ENCODE peak calls at places on chromosomes 12 and 14, in nine cellular contexts. P is pancreas, J is ovary, F is heart left ventricle, K is IMR-90, M is mucosa of descending colon, N is adrenal gland, X is mammary epithelial cell, Y is fibroblast of lung. O is an unnamed sample.
A peak's percentile ranks its signal among the peaks of the same experiment; 100 is the strongest.

GRCh38 chr14:81429028-81429427 is 28.9 kb upstream of the STON2 start:
- DNase-seq in X (no peak), J (no peak), F (no peak), P (no peak), M (no peak), N (no peak), Y (no peak), K (no peak), O (no peak)

GRCh38 chr14:99280852-99281251 is 8.9 kb upstream of the BCL11B start:
- DNase-seq in K (no peak), M (no peak), N (no peak), Y (no peak), X (no peak), P (no peak), J (no peak), F (no peak), O (no peak)

GRCh38 chr14:94056579-94057308 is 24.3 kb downstream of the DDX24 start:
- DNase-seq in J (no peak), P (no peak), K (no peak), M (peak; percentile 45), F (no peak), Y (no peak), X (no peak), N (no peak), O (no peak)

GRCh38 chr12:54217774-54218221 is 29.0 kb upstream of the SMUG1 start:
- DNase-seq in X (no peak), K (no peak), M (peak; percentile 29), J (peak; percentile 55), F (no peak), N (no peak), Y (peak; percentile 41), P (no peak), O (peak; percentile 80)

GRCh38 chr14:68849416-68849815 is 56.5 kb upstream of the ZFP36L1 start:
- DNase-seq in Y (no peak), J (no peak), N (no peak), P (no peak), F (no peak), K (no peak), X (no peak), M (no peak), O (no peak)

GRCh38 chr12:28814246-28814645 is 334.8 kb upstream of the FAR2 start:
- DNase-seq in K (no peak), M (no peak), X (peak; percentile 94), N (no peak), F (no peak), J (no peak), Y (no peak), P (no peak), O (no peak)

GRCh38 chr14:51582437-51582836 is 69.3 kb upstream of the FRMD6 start:
- DNase-seq in F (no peak), M (no peak), J (no peak), N (no peak), P (no peak), X (no peak), K (peak; percentile 31), Y (no peak), O (no peak)

GRCh38 chr12:76670776-76671175 is 93.1 kb upstream of the ZDHHC17 start:
- DNase-seq in F (no peak), M (no peak), Y (peak; percentile 14), N (no peak), K (peak; percentile 80), P (no peak), J (no peak), X (peak; percentile 25), O (no peak)

GRCh38 chr12:34022079-34022830 is at the start of gene ALG10:
- DNase-seq in K (peak; percentile 97), N (peak; percentile 98), F (peak; percentile 97), P (peak; percentile 94), Y (peak; percentile 98), M (peak; percentile 96), J (peak; percentile 95), X (peak; percentile 97), O (peak; percentile 94)

GRCh38 chr14:36835145-36835544 is 173.5 kb downstream of the PAX9 start:
- DNase-seq in X (no peak), J (no peak), N (no peak), F (no peak), K (no peak), P (no peak), Y (no peak), M (no peak), O (no peak)

GRCh38 chr14:75188520-75189267 is 12.3 kb upstream of the TMED10 start:
- DNase-seq in X (no peak), J (no peak), P (no peak), N (no peak), K (no peak), F (no peak), Y (no peak), M (peak; percentile 47), O (no peak)

GRCh38 chr14:39467889-39468524 is 35.8 kb upstream of the FBXO33 start:
- DNase-seq in J (no peak), M (peak; percentile 35), P (no peak), X (peak; percentile 26), K (peak; percentile 43), Y (peak; percentile 32), N (no peak), F (no peak), O (no peak)

GRCh38 chr12:79886917-79887519 is 47.9 kb downstream of the PPP1R12A start:
- DNase-seq in P (no peak), K (peak; percentile 66), F (no peak), X (peak; percentile 41), N (no peak), M (no peak), J (no peak), Y (peak; percentile 78), O (no peak)

GRCh38 chr14:97270308-97270707 is 473.1 kb downstream of the VRK1 start:
- DNase-seq in M (no peak), N (no peak), X (no peak), F (no peak), P (no peak), K (no peak), Y (no peak), J (no peak), O (no peak)

GRCh38 chr12:124422570-124423523 is 128.0 kb downstream of the RFLNA start:
- DNase-seq in N (peak; percentile 96), M (peak; percentile 94), P (peak; percentile 89), F (peak; percentile 94), X (peak; percentile 76), Y (peak; percentile 98), K (peak; percentile 94), J (peak; percentile 96), O (peak; percentile 91)

GRCh38 chr14:68135028-68135427 is 315.4 kb downstream of the RAD51B start:
- DNase-seq in P (no peak), J (no peak), K (no peak), M (no peak), X (no peak), Y (no peak), N (no peak), F (no peak), O (no peak)

GRCh38 chr14:75540479-75540851 is 18.2 kb downstream of the BATF start:
- DNase-seq in J (no peak), N (no peak), F (no peak), X (no peak), M (no peak), P (no peak), Y (no peak), K (no peak), O (no peak)

GRCh38 chr14:64478634-64479250 is 13.4 kb downstream of the AKAP5 start:
- DNase-seq in F (no peak), M (no peak), X (peak; percentile 3), K (peak; percentile 37), N (no peak), P (no peak), Y (peak; percentile 52), J (no peak), O (no peak)

GRCh38 chr12:123141615-123142517 is 9.0 kb downstream of the PITPNM2 start:
- DNase-seq in Y (peak; percentile 85), P (peak; percentile 32), M (peak; percentile 86), K (peak; percentile 84), F (no peak), J (peak; percentile 82), X (peak; percentile 44), N (peak; percentile 95), O (peak; percentile 72)
- H3K4me3 ChIP-seq in Y (no peak overlapping the region), P (no peak overlapping the region), M (no peak overlapping the region), K (no peak overlapping the region), F (no peak overlapping the region), J (no peak overlapping the region), X (no peak overlapping the region), N (no peak overlapping the region), O (no peak overlapping the region)

GRCh38 chr12:51921017-51921725 is 13.9 kb downstream of the ACVRL1 start:
- DNase-seq in K (no peak), Y (no peak), N (no peak), P (no peak), M (no peak), F (no peak), X (no peak), J (no peak), O (no peak)

GRCh38 chr12:51922762-51923505 is 15.6 kb downstream of the ACVRL1 start:
- DNase-seq in Y (peak; percentile 76), P (no peak), F (no peak), X (no peak), N (peak; percentile 65), J (no peak), K (peak; percentile 79), M (peak; percentile 70), O (peak; percentile 64)

GRCh38 chr12:51917746-51918453 is 10.6 kb downstream of the ACVRL1 start:
- DNase-seq in M (no peak), K (no peak), N (no peak), J (no peak), F (no peak), X (no peak), Y (no peak), P (no peak), O (no peak)

GRCh38 chr12:51922146-51922545 is 14.8 kb downstream of the ACVRL1 start:
- DNase-seq in X (no peak), J (no peak), Y (no peak), P (no peak), F (no peak), K (no peak), N (no peak), M (no peak), O (no peak)

DNA sequence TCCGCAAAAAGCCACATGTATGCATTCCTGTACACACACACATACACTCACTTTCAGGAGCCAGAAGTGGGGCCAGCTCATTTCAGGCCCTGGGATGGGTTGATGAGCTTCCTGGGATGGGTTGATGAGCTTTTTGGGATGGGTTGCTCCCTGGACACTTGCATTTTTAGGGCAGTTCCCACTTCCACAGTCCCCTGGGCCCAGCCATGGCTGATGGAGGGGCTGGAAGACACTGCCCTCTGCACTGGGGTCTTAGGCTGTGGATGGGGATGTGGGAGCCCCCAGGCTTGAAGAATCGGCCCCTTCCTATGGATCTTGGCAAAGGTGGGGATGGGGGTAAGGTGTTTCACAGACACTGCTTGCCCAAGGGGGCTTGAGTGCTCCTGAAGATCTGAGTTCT is 12.7 kb downstream of the ACVRL1 start:
- DNase-seq in M (no peak), K (no peak), Y (no peak), X (no peak), F (no peak), J (no peak), N (no peak), P (no peak), O (no peak)
- H3K4me1 ChIP-seq in M (peaks cover 15% of the 10 kb centered on the region), K (peaks cover 16% of the 10 kb centered on the region), Y (no peaks in the 10 kb centered on the region), X (no peaks in the 10 kb centered on the region), F (peaks cover 21% of the 10 kb centered on the region), J (peaks cover 16% of the 10 kb centered on the region), N (peaks cover 28% of the 10 kb centered on the region), P (no peaks in the 10 kb centered on the region), O (peaks cover 59% of the 10 kb centered on the region)

GRCh38 chr12:106581543-106582263 is 1.1 kb upstream of the RFX4 start:
- DNase-seq in P (peak; percentile 22), F (no peak), Y (no peak), M (no peak), X (no peak), K (no peak), J (no peak), N (peak; percentile 43), O (peak; percentile 79)
- H3K4me3 ChIP-seq in P (no peak overlapping the region), F (peak overlapping the region; percentile 21), Y (no peak overlapping the region), M (no peak overlapping the region), X (no peak overlapping the region), K (no peak overlapping the region), J (no peak overlapping the region), N (no peak overlapping the region), O (no peak overlapping the region)

GRCh38 chr14:59177229-59177628 is 11.2 kb upstream of the DAAM1 start:
- DNase-seq in J (no peak), X (no peak), F (no peak), P (no peak), Y (no peak), N (no peak), M (no peak), K (no peak), O (no peak)
- H3K4me1 ChIP-seq in J (no peaks in the 10 kb centered on the region), X (no peaks in the 10 kb centered on the region), F (no peaks in the 10 kb centered on the region), P (no peaks in the 10 kb centered on the region), Y (no peaks in the 10 kb centered on the region), N (no peaks in the 10 kb centered on the region), M (no peaks in the 10 kb centered on the region), K (no peaks in the 10 kb centered on the region), O (no peaks in the 10 kb centered on the region)

O was measured in left lung.